ENCODE peak calls at places on chromosomes 7 and 10, in seven cellular contexts. One of them, this sample, is unnamed.

GRCh38 chr10:13788701-13789447 is 202.1 kb downstream of the PRPF18 start:
- DNase-seq in T47D: no peak
- DNase-seq in NCI-H748 treated with DMSO at 0.1 percent for 48 hours: no peak
- DNase-seq in dermis microvascular lymphatic vessel endothelial cell: peak
- DNase-seq in T-helper 1 cell: no peak
- DNase-seq in AG08395: peak
- DNase-seq in activated T-cell treated with anti-CD3 and anti-CD28 coated beads, Interleukin-2, amount 50 U/mL, for 1 hour: no peak
- DNase-seq in this sample: no peak

GRCh38 chr7:20296444-20296843 is 34.3 kb upstream of the ITGB8 start:
- DNase-seq in T-helper 1 cell: no peak
- DNase-seq in AG08395: no peak
- DNase-seq in dermis microvascular lymphatic vessel endothelial cell: no peak
- DNase-seq in activated T-cell treated with anti-CD3 and anti-CD28 coated beads, Interleukin-2, amount 50 U/mL, for 1 hour: no peak
- DNase-seq in T47D: no peak
- DNase-seq in NCI-H748 treated with DMSO at 0.1 percent for 48 hours: no peak
- DNase-seq in this sample: no peak

GRCh38 chr7:106501605-106502580 is 159.1 kb downstream of the CCDC71L start:
- DNase-seq in NCI-H748 treated with DMSO at 0.1 percent for 48 hours: no peak
- DNase-seq in T-helper 1 cell: no peak
- DNase-seq in AG08395: no peak
- DNase-seq in activated T-cell treated with anti-CD3 and anti-CD28 coated beads, Interleukin-2, amount 50 U/mL, for 1 hour: no peak
- DNase-seq in T47D: no peak
- DNase-seq in dermis microvascular lymphatic vessel endothelial cell: no peak
- DNase-seq in this sample: no peak

GRCh38 chr10:113450046-113450445 is 102.8 kb upstream of the HABP2 start:
- DNase-seq in AG08395: no peak
- DNase-seq in T-helper 1 cell: no peak
- DNase-seq in dermis microvascular lymphatic vessel endothelial cell: no peak
- DNase-seq in T47D: no peak
- DNase-seq in NCI-H748 treated with DMSO at 0.1 percent for 48 hours: no peak
- DNase-seq in activated T-cell treated with anti-CD3 and anti-CD28 coated beads, Interleukin-2, amount 50 U/mL, for 1 hour: no peak
- DNase-seq in this sample: no peak

GRCh38 chr7:94022550-94022949 is 18.4 kb upstream of the BET1 start:
- DNase-seq in dermis microvascular lymphatic vessel endothelial cell: no peak
- DNase-seq in NCI-H748 treated with DMSO at 0.1 percent for 48 hours: no peak
- DNase-seq in activated T-cell treated with anti-CD3 and anti-CD28 coated beads, Interleukin-2, amount 50 U/mL, for 1 hour: no peak
- DNase-seq in AG08395: no peak
- DNase-seq in T-helper 1 cell: no peak
- DNase-seq in T47D: no peak
- DNase-seq in this sample: no peak

GRCh38 chr10:107623292-107623691 is 458.8 kb upstream of the SORCS1 start:
- DNase-seq in dermis microvascular lymphatic vessel endothelial cell: no peak
- DNase-seq in AG08395: no peak
- DNase-seq in T-helper 1 cell: no peak
- DNase-seq in NCI-H748 treated with DMSO at 0.1 percent for 48 hours: no peak
- DNase-seq in activated T-cell treated with anti-CD3 and anti-CD28 coated beads, Interleukin-2, amount 50 U/mL, for 1 hour: no peak
- DNase-seq in T47D: no peak
- DNase-seq in this sample: no peak

GRCh38 chr10:102627446-102628293 is 16.6 kb upstream of the TRIM8 start:
- DNase-seq in T-helper 1 cell: no peak
- DNase-seq in T47D: no peak
- DNase-seq in AG08395: peak
- DNase-seq in NCI-H748 treated with DMSO at 0.1 percent for 48 hours: no peak
- DNase-seq in activated T-cell treated with anti-CD3 and anti-CD28 coated beads, Interleukin-2, amount 50 U/mL, for 1 hour: no peak
- DNase-seq in dermis microvascular lymphatic vessel endothelial cell: no peak
- DNase-seq in this sample: no peak

GRCh38 chr10:78925800-78926319 is 142.9 kb upstream of the ZMIZ1 start:
- DNase-seq in activated T-cell treated with anti-CD3 and anti-CD28 coated beads, Interleukin-2, amount 50 U/mL, for 1 hour: no peak
- DNase-seq in AG08395: peak
- DNase-seq in T47D: no peak
- DNase-seq in T-helper 1 cell: no peak
- DNase-seq in dermis microvascular lymphatic vessel endothelial cell: no peak
- DNase-seq in NCI-H748 treated with DMSO at 0.1 percent for 48 hours: no peak
- DNase-seq in this sample: peak

GRCh38 chr10:114547466-114547865 is 110.6 kb downstream of the ABLIM1 start:
- DNase-seq in T47D: no peak
- DNase-seq in activated T-cell treated with anti-CD3 and anti-CD28 coated beads, Interleukin-2, amount 50 U/mL, for 1 hour: no peak
- DNase-seq in T-helper 1 cell: no peak
- DNase-seq in dermis microvascular lymphatic vessel endothelial cell: no peak
- DNase-seq in NCI-H748 treated with DMSO at 0.1 percent for 48 hours: no peak
- DNase-seq in AG08395: no peak
- DNase-seq in this sample: no peak

GRCh38 chr7:74174606-74175082 is 488 bp downstream of the EIF4H start:
- DNase-seq in dermis microvascular lymphatic vessel endothelial cell: no peak
- DNase-seq in activated T-cell treated with anti-CD3 and anti-CD28 coated beads, Interleukin-2, amount 50 U/mL, for 1 hour: no peak
- DNase-seq in AG08395: peak
- DNase-seq in T-helper 1 cell: no peak
- DNase-seq in NCI-H748 treated with DMSO at 0.1 percent for 48 hours: no peak
- DNase-seq in T47D: peak
- DNase-seq in this sample: peak

GRCh38 chr7:74476546-74477095 is 22.9 kb downstream of the GTF2IRD1 start:
- DNase-seq in dermis microvascular lymphatic vessel endothelial cell: no peak
- DNase-seq in AG08395: no peak
- DNase-seq in T-helper 1 cell: no peak
- DNase-seq in T47D: no peak
- DNase-seq in NCI-H748 treated with DMSO at 0.1 percent for 48 hours: no peak
- DNase-seq in activated T-cell treated with anti-CD3 and anti-CD28 coated beads, Interleukin-2, amount 50 U/mL, for 1 hour: no peak
- DNase-seq in this sample: no peak

GRCh38 chr7:18572885-18573284 is 77.3 kb downstream of the HDAC9 start:
- DNase-seq in AG08395: no peak
- DNase-seq in T-helper 1 cell: no peak
- DNase-seq in activated T-cell treated with anti-CD3 and anti-CD28 coated beads, Interleukin-2, amount 50 U/mL, for 1 hour: no peak
- DNase-seq in NCI-H748 treated with DMSO at 0.1 percent for 48 hours: no peak
- DNase-seq in dermis microvascular lymphatic vessel endothelial cell: no peak
- DNase-seq in T47D: no peak
- DNase-seq in this sample: no peak

GRCh38 chr7:36075561-36075960 is 77.5 kb upstream of the EEPD1 start:
- DNase-seq in T47D: no peak
- DNase-seq in dermis microvascular lymphatic vessel endothelial cell: no peak
- DNase-seq in T-helper 1 cell: no peak
- DNase-seq in activated T-cell treated with anti-CD3 and anti-CD28 coated beads, Interleukin-2, amount 50 U/mL, for 1 hour: no peak
- DNase-seq in NCI-H748 treated with DMSO at 0.1 percent for 48 hours: no peak
- DNase-seq in AG08395: no peak
- DNase-seq in this sample: no peak

GRCh38 chr10:110395350-110396283 is 90.9 kb upstream of the SMNDC1 start:
- DNase-seq in activated T-cell treated with anti-CD3 and anti-CD28 coated beads, Interleukin-2, amount 50 U/mL, for 1 hour: no peak
- DNase-seq in NCI-H748 treated with DMSO at 0.1 percent for 48 hours: no peak
- DNase-seq in dermis microvascular lymphatic vessel endothelial cell: peak
- DNase-seq in T47D: no peak
- DNase-seq in T-helper 1 cell: no peak
- DNase-seq in AG08395: peak
- DNase-seq in this sample: peak

GRCh38 chr7:150736864-150737263 is 354 bp upstream of the GIMAP5 start:
- DNase-seq in dermis microvascular lymphatic vessel endothelial cell: no peak
- DNase-seq in T47D: no peak
- DNase-seq in T-helper 1 cell: no peak
- DNase-seq in activated T-cell treated with anti-CD3 and anti-CD28 coated beads, Interleukin-2, amount 50 U/mL, for 1 hour: no peak
- DNase-seq in AG08395: no peak
- DNase-seq in NCI-H748 treated with DMSO at 0.1 percent for 48 hours: no peak
- DNase-seq in this sample: no peak

GRCh38 chr10:28432210-28432676 is 100.7 kb upstream of the WAC start:
- DNase-seq in AG08395: peak
- DNase-seq in T-helper 1 cell: no peak
- DNase-seq in activated T-cell treated with anti-CD3 and anti-CD28 coated beads, Interleukin-2, amount 50 U/mL, for 1 hour: peak
- DNase-seq in dermis microvascular lymphatic vessel endothelial cell: peak
- DNase-seq in NCI-H748 treated with DMSO at 0.1 percent for 48 hours: peak
- DNase-seq in T47D: peak
- DNase-seq in this sample: peak

GRCh38 chr10:3803884-3804741 is 19.1 kb upstream of the KLF6 start:
- DNase-seq in T-helper 1 cell: peak
- DNase-seq in activated T-cell treated with anti-CD3 and anti-CD28 coated beads, Interleukin-2, amount 50 U/mL, for 1 hour: peak
- DNase-seq in dermis microvascular lymphatic vessel endothelial cell: no peak
- DNase-seq in T47D: no peak
- DNase-seq in NCI-H748 treated with DMSO at 0.1 percent for 48 hours: peak
- DNase-seq in AG08395: no peak
- DNase-seq in this sample: no peak

This sample was measured in AG09309.